ENCODE peak calls at places on chromosomes 7 and 10, in six cellular contexts. S is GM23338, I is OCI-LY7, A is SK-N-SH, L is PC-3, T is GM23248. Z is an unnamed sample.

GRCh38 chr7:70620333-70621055 is 511.4 kb upstream of the GALNT17 start:
- DNase-seq in S (no peak), T (no peak), A (no peak), L (no peak), I (no peak), Z (no peak)

GRCh38 chr7:155161690-155162089 is 91.6 kb downstream of the HTR5A start:
- DNase-seq in T (no peak), S (no peak), L (no peak), I (no peak), A (no peak), Z (no peak)

GRCh38 chr10:86261470-86261869 is 105.1 kb downstream of the GRID1 start:
- DNase-seq in A (no peak), T (no peak), I (no peak), L (no peak), S (no peak), Z (no peak)

GRCh38 chr7:144656960-144657359 is 178.9 kb downstream of the TPK1 start:
- DNase-seq in L (no peak), S (peak; percentile 30), A (no peak), I (no peak), T (no peak), Z (no peak)

GRCh38 chr10:21080246-21080645 is 183.1 kb upstream of the NEBL start:
- DNase-seq in S (no peak), L (no peak), A (no peak), I (no peak), T (peak; percentile 25), Z (no peak)

GRCh38 chr7:69115788-69116187 is 482.5 kb upstream of the AUTS2 start:
- DNase-seq in A (no peak), S (no peak), T (peak; percentile 1), L (no peak), I (no peak), Z (no peak)

GRCh38 chr7:48004023-48004422 is 24.6 kb upstream of the HUS1 start:
- DNase-seq in T (no peak), L (no peak), I (peak; percentile 69), S (no peak), A (no peak), Z (no peak)

GRCh38 chr7:1889556-1890181 is 219.6 kb downstream of the ELFN1 start:
- DNase-seq in I (no peak), S (no peak), T (peak; percentile 79), A (no peak), L (peak; percentile 3), Z (no peak)

GRCh38 chr10:36538945-36539586 is 586.3 kb upstream of the ANKRD30A start:
- DNase-seq in T (peak; percentile 45), L (peak; percentile 100), S (no peak), I (no peak), A (no peak), Z (no peak)

GRCh38 chr10:114925675-114926204 is 12.3 kb upstream of the TRUB1 start:
- DNase-seq in A (no peak), L (peak; percentile 43), S (no peak), I (no peak), T (peak; percentile 66), Z (no peak)

GRCh38 chr7:31443457-31443856 is 70.4 kb upstream of the ITPRID1 start:
- DNase-seq in L (peak; percentile 79), I (peak; percentile 63), A (peak; percentile 45), T (peak; percentile 72), S (peak; percentile 90), Z (peak; percentile 32)

GRCh38 chr7:43112941-43113621 is 634 bp downstream of the HECW1 start:
- DNase-seq in L (peak; percentile 29), S (peak; percentile 85), T (peak; percentile 86), A (peak; percentile 74), I (no peak), Z (no peak)

GRCh38 chr10:31000867-31001266 is 30.8 kb downstream of the ZNF438 start:
- DNase-seq in A (no peak), T (peak; percentile 26), I (no peak), L (no peak), S (no peak), Z (no peak)

GRCh38 chr10:119737827-119738226 is 12.0 kb downstream of the INPP5F start:
- DNase-seq in A (no peak), T (peak; percentile 88), I (no peak), L (peak; percentile 78), S (peak; percentile 47), Z (peak; percentile 86)

GRCh38 chr10:124212702-124213101 is 119.3 kb upstream of the CHST15 start:
- DNase-seq in A (no peak), T (no peak), I (no peak), L (no peak), S (no peak), Z (no peak)
- H3K9me2 ChIP-seq in A (no peaks in the 10 kb centered on the region), T (no peaks in the 10 kb centered on the region), I (no peaks in the 10 kb centered on the region), L (no peaks in the 10 kb centered on the region), S (no peaks in the 10 kb centered on the region), Z (no peaks in the 10 kb centered on the region)

GRCh38 chr7:91005861-91006260 is 258.4 kb upstream of the FZD1 start:
- DNase-seq in I (no peak), S (no peak), A (no peak), T (no peak), L (no peak), Z (no peak)
- H3K9me2 ChIP-seq in I (no peaks in the 10 kb centered on the region), S (peaks cover 5% of the 10 kb centered on the region), A (no peaks in the 10 kb centered on the region), T (peaks cover 3% of the 10 kb centered on the region), L (no peaks in the 10 kb centered on the region), Z (no peaks in the 10 kb centered on the region)

DNA sequence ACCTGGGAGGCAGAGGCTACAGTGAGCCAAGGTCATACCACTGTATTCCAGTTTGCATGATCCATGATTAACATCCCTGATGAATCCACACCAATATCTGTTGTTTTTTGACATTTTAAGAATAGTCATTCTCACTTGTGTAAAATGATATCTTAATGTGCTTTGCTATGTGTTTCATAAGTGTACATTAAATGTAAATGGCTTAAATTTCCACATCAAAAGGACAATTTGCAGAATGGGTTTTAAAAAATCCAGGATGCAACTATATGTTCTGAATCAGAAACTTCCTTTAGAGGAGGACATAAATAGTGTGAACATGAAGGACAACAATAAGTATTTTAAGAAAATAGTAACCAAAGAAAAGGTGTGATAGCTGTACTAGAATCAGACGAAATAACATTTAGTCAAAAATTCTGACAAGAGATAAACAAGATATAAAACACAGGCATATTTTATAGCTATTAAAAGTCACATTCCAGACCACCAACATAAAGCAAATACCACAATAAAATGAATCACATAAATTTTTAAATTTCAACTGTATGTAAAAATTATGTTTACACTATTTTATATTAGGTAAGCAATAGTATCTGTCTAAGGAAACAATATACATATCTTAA is 42.4 kb downstream of the AKR1C3 start:
- DNase-seq in T (no peak), L (no peak), S (no peak), I (no peak), A (no peak), Z (no peak)
- H3K9me2 ChIP-seq in T (no peaks in the 10 kb centered on the region), L (no peaks in the 10 kb centered on the region), S (peaks cover 3% of the 10 kb centered on the region), I (no peaks in the 10 kb centered on the region), A (no peaks in the 10 kb centered on the region), Z (no peaks in the 10 kb centered on the region)

GRCh38 chr7:5627745-5628547 is 153.5 kb downstream of the RNF216 start:
- DNase-seq in L (no peak), I (no peak), A (peak; percentile 76), T (no peak), S (no peak), Z (no peak)
- H3K9me2 ChIP-seq in L (no peaks in the 10 kb centered on the region), I (no peaks in the 10 kb centered on the region), A (no peaks in the 10 kb centered on the region), T (no peaks in the 10 kb centered on the region), S (no peaks in the 10 kb centered on the region), Z (no peaks in the 10 kb centered on the region)

Z was measured in HCT116.